ENCODE peak calls at places on chromosomes 13 and 19, in five cellular contexts. I is SK-N-SH, T is HCT116, E is K562, G is endothelial cell of umbilical vein. O is an unnamed sample.

GRCh38 chr13:114049026-114049425 is 75.2 kb upstream of the C13orf46 start:
- DNase-seq in I (no peak), T (no peak), E (no peak), G (no peak), O (no peak)

GRCh38 chr13:112674412-112675383 is 15.1 kb upstream of the ATP11A start:
- DNase-seq in I (no peak), T (no peak), E (no peak), G (no peak), O (no peak)

GRCh38 chr13:104376588-104376987 is 1310.4 kb upstream of the SLC10A2 start:
- DNase-seq in I (no peak), T (no peak), E (no peak), G (no peak), O (no peak)

GRCh38 chr13:75492389-75492788 is 10.4 kb upstream of the TBC1D4 start:
- DNase-seq in I (no peak), T (no peak), E (no peak), G (no peak), O (no peak)

GRCh38 chr13:32278456-32278855 is 36.7 kb downstream of the ZAR1L start:
- DNase-seq in I (no peak), T (no peak), E (no peak), G (no peak), O (no peak)

GRCh38 chr13:57568865-57569264 is 62.7 kb upstream of the PCDH17 start:
- DNase-seq in I (no peak), T (no peak), E (no peak), G (no peak), O (no peak)

GRCh38 chr13:49584771-49585182 is 581 bp downstream of the RCBTB1 start:
- DNase-seq in I (no peak), T (no peak), E (peak), G (peak), O (peak)

GRCh38 chr19:17205237-17206140 is 9.7 kb upstream of the USE1 start:
- DNase-seq in I (peak), T (no peak), E (peak), G (peak), O (peak)

GRCh38 chr13:95607363-95607762 is 37.1 kb downstream of the DZIP1 start:
- DNase-seq in I (no peak), T (no peak), E (no peak), G (peak), O (no peak)

GRCh38 chr13:92097337-92097903 is 699.0 kb downstream of the GPC5 start:
- DNase-seq in I (no peak), T (no peak), E (no peak), G (no peak), O (no peak)

GRCh38 chr13:30895773-30896172 is 10.3 kb upstream of the MEDAG start:
- DNase-seq in I (no peak), T (no peak), E (no peak), G (peak), O (peak)

GRCh38 chr13:30415430-30416030 is 6.8 kb upstream of the UBE2L5 start:
- DNase-seq in I (no peak), T (no peak), E (no peak), G (no peak), O (no peak)

GRCh38 chr13:51269039-51269438 is 46.8 kb downstream of the FAM124A start:
- DNase-seq in I (no peak), T (no peak), E (no peak), G (no peak), O (no peak)

GRCh38 chr13:99796175-99796819 is 175.3 kb downstream of the ZIC5 start:
- DNase-seq in I (no peak), T (no peak), E (peak), G (peak), O (peak)

GRCh38 chr19:51341976-51342580 is at the start of gene VSIG10L:
- DNase-seq in I (no peak), T (no peak), E (no peak), G (no peak), O (no peak)

GRCh38 chr19:3851254-3852176 is 17.3 kb downstream of the ZFR2 start:
- DNase-seq in I (no peak), T (peak), E (no peak), G (no peak), O (no peak)

GRCh38 chr19:21126078-21126477 is 15.8 kb upstream of the ZNF431 start:
- DNase-seq in I (no peak), T (no peak), E (no peak), G (no peak), O (no peak)

GRCh38 chr19:21835429-21835809 is 563 bp downstream of the ZNF43 start:
- DNase-seq in I (no peak), T (no peak), E (no peak), G (no peak), O (no peak)

GRCh38 chr19:41405776-41406175 is 8.2 kb downstream of the BCKDHA start:
- DNase-seq in I (no peak), T (no peak), E (no peak), G (no peak), O (no peak)

GRCh38 chr19:13215572-13216380 is 65.6 kb downstream of the IER2 start:
- DNase-seq in I (no peak), T (no peak), E (no peak), G (no peak), O (no peak)

GRCh38 chr19:7663711-7664110 is 5.1 kb upstream of the RETN start:
- DNase-seq in I (no peak), T (no peak), E (no peak), G (no peak), O (no peak)

GRCh38 chr19:45640849-45641273 is 1.7 kb upstream of the EML2 start:
- DNase-seq in I (no peak), T (peak), E (peak), G (no peak), O (peak)

GRCh38 chr19:16886305-16886880 is 2.4 kb upstream of the F2RL3 start:
- DNase-seq in I (no peak), T (no peak), E (peak), G (peak), O (no peak)

GRCh38 chr19:14439014-14439413 is 5.9 kb downstream of the PKN1 start:
- DNase-seq in I (no peak), T (no peak), E (no peak), G (no peak), O (no peak)

GRCh38 chr19:47134533-47134932 is 3.9 kb downstream of the SAE1 start:
- DNase-seq in I (no peak), T (no peak), E (no peak), G (no peak), O (no peak)
- H3K4me2 ChIP-seq in I (peak), T (peak), E (peak), G (peak), O (peak)

DNA sequence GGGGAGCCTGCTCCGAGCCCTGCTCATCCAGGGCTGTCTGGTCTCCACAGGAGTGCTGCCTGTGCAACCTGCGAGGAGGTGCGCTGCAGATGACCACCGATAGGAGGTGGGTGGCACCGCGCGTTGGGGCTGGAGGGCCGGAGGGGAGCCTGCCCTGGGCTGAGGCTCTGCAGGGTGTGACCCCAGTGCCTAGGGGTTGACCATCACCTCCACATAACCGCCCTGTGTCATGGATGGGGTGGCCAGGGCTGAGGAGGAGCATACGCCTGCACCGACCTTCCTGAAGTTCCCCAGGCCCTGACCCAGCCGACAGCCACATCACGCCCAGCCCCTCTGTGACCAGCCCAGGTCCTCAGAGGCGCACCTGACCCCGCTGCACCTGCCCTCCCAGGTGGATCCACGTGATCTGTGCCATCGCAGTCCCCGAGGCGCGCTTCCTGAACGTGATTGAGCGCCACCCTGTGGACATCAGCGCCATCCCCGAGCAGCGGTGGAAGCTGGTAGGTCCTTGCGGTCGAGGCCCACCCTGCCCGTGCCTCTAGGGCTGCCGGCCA is 168.7 kb downstream of the KDM4B start:
- DNase-seq in I (peak), T (no peak), E (peak), G (no peak), O (peak)
- TF ChIP-seq POLR2AphosphoS5 in I (no peak), T (no peak), E (no peak), G (no peak), O (peak)

GRCh38 chr13:46747031-46747820 is 49.7 kb downstream of the ESD start:
- DNase-seq in I (no peak), T (no peak), E (no peak), G (no peak), O (no peak)

GRCh38 chr13:46751811-46752635 is 44.9 kb downstream of the ESD start:
- DNase-seq in I (no peak), T (no peak), E (no peak), G (no peak), O (peak)

GRCh38 chr13:46745062-46745461 is 51.9 kb downstream of the ESD start:
- DNase-seq in I (no peak), T (no peak), E (no peak), G (no peak), O (no peak)

GRCh38 chr13:46749951-46750350 is 47.0 kb downstream of the ESD start:
- DNase-seq in I (no peak), T (no peak), E (no peak), G (no peak), O (no peak)

DNA sequence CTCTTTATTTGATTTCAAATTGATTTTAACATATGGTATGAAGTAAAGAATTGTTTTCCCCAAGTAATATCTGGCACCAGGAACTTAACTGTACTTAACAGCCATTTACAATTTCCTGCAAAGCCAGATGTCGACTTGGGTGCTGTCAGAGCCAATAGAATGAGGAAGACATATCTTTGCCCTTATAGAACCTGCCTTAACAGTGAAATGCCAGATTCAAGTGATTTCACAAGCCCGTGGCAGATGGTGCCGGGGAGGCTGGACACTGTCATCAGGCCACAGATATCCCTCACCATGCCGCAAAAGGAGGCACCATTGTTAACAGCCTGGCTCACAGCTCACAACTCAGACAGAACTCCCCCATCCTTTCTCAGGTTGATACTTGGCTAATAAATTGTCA is 48.7 kb downstream of the ESD start:
- DNase-seq in I (peak), T (no peak), E (no peak), G (no peak), O (no peak)
- H3K4me2 ChIP-seq in I (no peak), T (no peak), E (no peak), G (no peak), O (no peak)

DNA sequence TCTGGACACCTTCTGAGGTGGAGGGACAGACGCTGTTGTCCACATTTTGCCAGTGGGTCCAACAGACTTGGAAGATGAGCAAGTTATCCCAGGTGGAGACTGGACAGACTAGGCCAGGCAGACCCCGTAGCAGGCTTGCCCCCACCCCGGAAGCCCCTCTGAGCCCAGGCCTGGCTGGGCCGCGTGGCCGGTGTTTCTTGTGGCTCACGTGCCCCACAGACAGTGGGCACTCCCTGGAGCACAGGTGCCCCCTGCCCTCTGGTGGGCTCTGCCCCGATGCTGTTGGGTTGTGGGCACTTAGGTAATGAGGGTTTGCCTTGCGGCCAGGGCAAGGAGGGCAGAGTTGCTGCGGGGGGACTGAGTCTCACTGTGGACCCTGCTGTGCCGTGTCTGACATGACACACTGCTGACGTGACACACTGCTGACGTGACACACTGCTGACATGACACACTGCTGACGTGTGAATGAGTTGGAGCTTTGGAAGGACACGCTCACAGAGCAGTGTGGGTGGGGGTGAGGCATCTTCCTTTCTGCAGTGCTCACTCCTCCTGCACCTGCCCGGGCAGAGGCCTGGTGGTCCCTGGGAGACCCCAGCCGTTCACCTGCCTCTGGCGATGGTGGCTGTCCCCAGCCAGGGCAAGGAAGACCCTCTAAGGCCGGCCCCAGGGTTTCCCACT is 25.1 kb downstream of the DOT1L start:
- DNase-seq in I (no peak), T (no peak), E (no peak), G (no peak), O (no peak)
- TF ChIP-seq POLR2AphosphoS5 in I (no peak), T (no peak), E (no peak), G (no peak), O (no peak)

GRCh38 chr13:35469781-35470380 is 6.6 kb downstream of the MAB21L1 start:
- DNase-seq in I (no peak), T (no peak), E (no peak), G (no peak), O (no peak)

GRCh38 chr13:35472308-35473008 is 4.0 kb downstream of the MAB21L1 start:
- DNase-seq in I (peak), T (no peak), E (no peak), G (no peak), O (peak)

GRCh38 chr13:35471466-35472307 is 4.8 kb downstream of the MAB21L1 start:
- DNase-seq in I (no peak), T (no peak), E (no peak), G (no peak), O (peak)

GRCh38 chr13:35468195-35468594 is 8.3 kb downstream of the MAB21L1 start:
- DNase-seq in I (no peak), T (no peak), E (no peak), G (no peak), O (no peak)

GRCh38 chr13:35470671-35471465 is 5.6 kb downstream of the MAB21L1 start:
- DNase-seq in I (peak), T (no peak), E (no peak), G (peak), O (peak)
- H3K4me2 ChIP-seq in I (peak), T (no peak), E (no peak), G (peak), O (peak)

GRCh38 chr19:47760632-47760999 is 15.3 kb downstream of the NOP53 start:
- DNase-seq in I (no peak), T (no peak), E (no peak), G (no peak), O (no peak)
- TF ChIP-seq POLR2AphosphoS5 in I (no peak), T (no peak), E (no peak), G (no peak), O (no peak)